ENCODE peak calls at places on chromosomes 1 and 21, in four cellular contexts. G, Z, M and P are unnamed samples.
A peak's percentile ranks its signal among the peaks of the same experiment; 100 is the strongest.

GRCh38 chr1:111190931-111191451 is 9.5 kb downstream of the DENND2D start:
- DNase-seq in G (no peak), Z (no peak), M (no peak), P (no peak)

GRCh38 chr1:108114026-108114599 is 86.0 kb downstream of the SLC25A24 start:
- DNase-seq in Z (no peak), G (no peak), M (no peak), P (no peak)

GRCh38 chr1:60894121-60894520 is 188.2 kb upstream of the NFIA start:
- DNase-seq in Z (no peak), G (no peak), M (no peak), P (peak; percentile 61)

GRCh38 chr1:202116287-202116686 is 6.4 kb upstream of the GPR37L1 start:
- DNase-seq in G (no peak), M (no peak), Z (no peak), P (no peak)

GRCh38 chr1:154557939-154558609 is 388 bp downstream of the UBE2Q1 start:
- DNase-seq in G (peak; percentile 74), Z (peak; percentile 59), M (peak; percentile 58), P (peak; percentile 43)

GRCh38 chr1:241603626-241604337 is 36.4 kb downstream of the CHML start:
- DNase-seq in M (no peak), Z (no peak), G (no peak), P (no peak)

GRCh38 chr21:20998456-20998789 is 214 bp downstream of the NCAM2 start:
- DNase-seq in M (no peak), Z (no peak), G (no peak), P (no peak)

GRCh38 chr21:29656504-29657227 is 283.1 kb downstream of the GRIK1 start:
- DNase-seq in G (no peak), M (no peak), Z (no peak), P (no peak)

GRCh38 chr1:64248065-64248464 is 44.6 kb downstream of the UBE2U start:
- DNase-seq in M (no peak), G (no peak), Z (no peak), P (no peak)

GRCh38 chr21:45004059-45004422 is 64.2 kb downstream of the SLX9 start:
- DNase-seq in M (no peak), G (peak; percentile 37), Z (no peak), P (no peak)

GRCh38 chr1:25727819-25728286 is 72.1 kb upstream of the SELENON start:
- DNase-seq in G (peak; percentile 62), M (no peak), Z (peak; percentile 70), P (peak; percentile 91)

GRCh38 chr1:223486366-223486765 is 93.2 kb downstream of the CCDC185 start:
- DNase-seq in M (no peak), Z (no peak), G (no peak), P (no peak)

GRCh38 chr1:198909973-198910372 is 271.1 kb downstream of the PTPRC start:
- DNase-seq in Z (no peak), G (no peak), M (no peak), P (no peak)

GRCh38 chr1:171061425-171062143 is 29.1 kb upstream of the FMO3 start:
- DNase-seq in Z (no peak), M (no peak), G (no peak), P (no peak)

GRCh38 chr1:2610036-2610720 is 22.6 kb downstream of the MMEL1 start:
- DNase-seq in G (peak; percentile 48), Z (no peak), M (no peak), P (no peak)

GRCh38 chr1:40630488-40631223 is 34.8 kb downstream of the RIMS3 start:
- DNase-seq in M (peak; percentile 55), G (peak; percentile 52), Z (peak; percentile 64), P (peak; percentile 62)

GRCh38 chr1:243459059-243459458 is 203.2 kb downstream of the SDCCAG8 start:
- DNase-seq in Z (no peak), M (no peak), G (no peak), P (no peak)

GRCh38 chr1:169679692-169680091 is 31.7 kb downstream of the SELL start:
- DNase-seq in M (no peak), G (no peak), Z (no peak), P (no peak)

GRCh38 chr1:197526736-197527371 is 248.4 kb downstream of the DENND1B start:
- DNase-seq in G (no peak), M (peak; percentile 51), Z (no peak), P (no peak)

GRCh38 chr1:38028671-38029070 is 16.1 kb downstream of the UTP11 start:
- DNase-seq in G (no peak), Z (no peak), M (peak; percentile 27), P (peak; percentile 20)

GRCh38 chr1:23019851-23020625 is 770 bp downstream of the KDM1A start:
- DNase-seq in Z (peak; percentile 31), M (peak; percentile 9), G (peak; percentile 64), P (peak; percentile 24)

GRCh38 chr21:45219517-45219916 is 68.2 kb downstream of the POFUT2 start:
- DNase-seq in Z (no peak), G (no peak), M (no peak), P (no peak)

GRCh38 chr1:19045898-19046889 is 89.7 kb upstream of the IFFO2 start:
- DNase-seq in Z (peak; percentile 45), M (no peak), G (no peak), P (no peak)

GRCh38 chr1:36864182-36865079 is 169.9 kb downstream of the GRIK3 start:
- DNase-seq in M (no peak), G (no peak), Z (peak; percentile 13), P (peak; percentile 35)

GRCh38 chr1:1894354-1895049 is 3.6 kb upstream of the GNB1 start:
- DNase-seq in M (no peak), G (peak; percentile 92), Z (peak; percentile 30), P (no peak)

GRCh38 chr21:35587841-35588390 is 472.4 kb downstream of the SETD4 start:
- DNase-seq in Z (no peak), G (no peak), M (no peak), P (no peak)

GRCh38 chr1:224521904-224522734 is 87.5 kb upstream of the WDR26 start:
- DNase-seq in Z (no peak), M (no peak), G (no peak), P (no peak)

GRCh38 chr1:116261227-116261626 is 111.8 kb upstream of the ATP1A1 start:
- DNase-seq in G (no peak), Z (no peak), M (no peak), P (no peak)

GRCh38 chr1:6500446-6501406 is 9.3 kb upstream of the PLEKHG5 start:
- DNase-seq in M (no peak), G (no peak), Z (no peak), P (no peak)

GRCh38 chr21:43985690-43986251 is 26.3 kb upstream of the TRAPPC10 start:
- DNase-seq in M (no peak), G (no peak), Z (no peak), P (no peak)

DNA sequence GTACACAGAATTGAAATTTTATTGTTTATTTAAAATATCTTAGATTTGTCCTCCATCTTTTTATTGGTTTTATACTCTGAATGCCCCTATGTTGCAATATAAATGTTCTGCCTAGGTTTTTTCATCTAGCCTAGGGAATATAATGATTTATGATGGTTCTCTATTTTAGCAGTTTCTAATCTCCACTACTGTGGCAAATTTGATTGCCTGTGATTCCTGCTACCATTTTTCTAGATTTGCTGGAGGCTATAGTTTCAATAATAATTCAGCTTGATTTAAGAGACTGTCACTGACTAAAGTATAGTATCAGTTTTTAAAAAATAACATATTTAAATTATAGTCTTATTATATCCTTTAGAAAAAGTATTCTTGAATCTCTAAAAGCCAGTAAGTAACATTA is 90.5 kb downstream of the USP25 start:
- DNase-seq in Z (no peak), G (no peak), M (no peak), P (no peak)
- H3K36me3 ChIP-seq in Z (no peaks in the 10 kb centered on the region), G (no peaks in the 10 kb centered on the region), M (no peaks in the 10 kb centered on the region), P (no peaks in the 10 kb centered on the region)

DNA sequence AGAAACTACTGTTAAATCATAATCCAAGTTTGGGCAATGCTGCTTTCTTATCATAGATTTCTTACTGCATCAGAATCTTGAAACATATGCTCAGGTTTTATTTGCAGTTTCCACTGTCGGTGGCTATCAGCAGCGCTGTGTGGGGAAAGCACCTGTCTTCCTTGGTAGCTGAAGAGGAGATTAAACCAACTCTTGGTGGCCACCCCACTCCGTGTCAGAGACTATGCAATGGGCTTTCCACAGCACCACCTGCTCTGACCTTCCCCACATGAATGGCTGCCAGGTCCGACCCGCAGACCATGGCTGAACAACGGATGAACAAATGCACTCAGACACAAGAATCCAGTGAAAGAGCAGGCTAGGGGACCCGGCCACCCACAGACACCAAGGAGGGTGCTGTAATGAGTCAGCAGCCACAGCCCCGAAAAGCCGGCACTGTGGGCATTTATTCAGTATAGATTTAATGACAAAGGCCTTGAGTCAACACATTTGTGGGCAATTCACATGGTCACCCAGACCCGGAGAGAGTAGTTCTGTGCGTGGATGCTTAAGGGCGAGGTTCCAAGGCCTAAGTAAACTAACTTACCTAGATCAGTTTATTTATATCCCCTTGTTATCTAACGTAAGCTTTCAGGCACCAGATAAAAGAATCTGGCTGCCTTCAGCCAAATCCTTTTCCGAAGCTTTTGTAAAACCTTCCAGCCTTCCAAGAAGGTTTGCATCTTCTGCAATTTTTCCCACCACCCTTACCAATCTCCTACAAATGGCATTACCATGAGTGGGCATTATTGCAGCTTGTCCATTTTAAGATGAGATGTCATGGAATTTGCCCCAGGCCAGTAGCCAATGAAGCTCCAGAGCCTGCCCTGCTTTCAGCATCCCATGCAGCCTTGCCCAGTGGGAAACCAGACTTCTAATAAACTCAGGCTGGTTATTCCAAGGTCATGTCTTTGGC is 82.7 kb downstream of the HLCS start:
- DNase-seq in G (no peak), M (no peak), Z (no peak), P (no peak)
- H3K9me3 ChIP-seq in G (no peaks in the 10 kb centered on the region), M (no peaks in the 10 kb centered on the region), Z (peaks cover 6% of the 10 kb centered on the region), P (no peaks in the 10 kb centered on the region)

DNA sequence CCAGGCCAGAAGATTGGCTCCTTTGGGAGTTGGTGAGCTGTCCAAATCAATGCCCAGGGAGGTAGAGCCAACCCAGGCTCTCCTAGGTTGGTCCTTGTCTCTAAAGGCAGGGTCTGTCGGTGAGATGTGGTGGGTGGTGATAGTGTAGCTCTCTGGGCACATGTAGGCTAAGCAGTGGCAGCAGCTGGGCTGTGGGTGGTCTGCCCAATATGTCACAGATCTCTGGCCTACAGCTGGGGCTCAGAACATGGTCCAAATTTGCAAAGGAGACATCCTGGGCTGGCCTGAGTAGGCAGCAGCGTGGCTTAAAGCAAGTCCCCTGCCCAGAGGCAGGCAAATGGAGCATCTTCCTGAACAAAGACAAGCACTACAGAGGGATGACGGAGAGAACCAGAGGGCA is 61.1 kb upstream of the PRDX6 start:
- DNase-seq in G (no peak), M (no peak), Z (no peak), P (no peak)
- H3K36me3 ChIP-seq in G (no peaks in the 10 kb centered on the region), M (no peaks in the 10 kb centered on the region), Z (no peaks in the 10 kb centered on the region), P (no peaks in the 10 kb centered on the region)

GRCh38 chr1:109988349-109988914 is 3.9 kb downstream of the AHCYL1 start:
- DNase-seq in M (no peak), G (no peak), Z (no peak), P (no peak)
- H3K9me3 ChIP-seq in M (no peaks in the 10 kb centered on the region), G (no peaks in the 10 kb centered on the region), Z (no peaks in the 10 kb centered on the region), P (no peaks in the 10 kb centered on the region)

DNA sequence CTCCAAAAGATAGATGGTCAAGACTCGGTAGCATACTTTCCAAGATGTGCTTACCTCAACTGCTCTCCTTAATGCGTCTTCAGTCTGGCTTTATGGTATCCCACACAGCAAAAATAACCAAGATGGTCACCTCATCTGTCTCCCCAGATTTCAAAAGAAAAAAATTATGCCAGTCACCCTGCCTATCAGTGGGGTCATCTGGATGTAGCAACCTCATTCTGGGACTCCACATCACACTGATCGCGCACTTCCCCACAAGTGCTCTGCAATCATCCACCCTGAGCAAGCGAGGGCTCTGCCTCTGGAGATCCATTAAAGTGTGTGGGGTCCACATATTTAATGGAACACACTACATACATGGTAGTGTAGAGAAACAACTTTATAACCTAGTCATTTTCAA is 42.5 kb downstream of the ACBD3 start:
- DNase-seq in M (no peak), Z (no peak), G (no peak), P (no peak)
- H3K36me3 ChIP-seq in M (peaks cover 14% of the 10 kb centered on the region), Z (no peaks in the 10 kb centered on the region), G (no peaks in the 10 kb centered on the region), P (peaks cover 22% of the 10 kb centered on the region)